ENCODE peak calls at places on chromosomes 4 and X, in four cellular contexts. F, Q, S and G are unnamed samples.

GRCh38 chr4:107824367-107825071 is at the start of gene SGMS2:
- DNase-seq in Q (peak; percentile 44), S (peak; percentile 66), F (peak; percentile 87), G (peak; percentile 86)

GRCh38 chrX:51860679-51861078 is 32.7 kb upstream of the MAGED1 start:
- DNase-seq in F (peak; percentile 42), Q (peak; percentile 7), S (no peak), G (peak; percentile 9)

GRCh38 chr4:52889778-52890400 is 27.8 kb downstream of the RASL11B start:
- DNase-seq in F (no peak), S (no peak), Q (no peak), G (no peak)

GRCh38 chr4:93384211-93384610 is 444.3 kb upstream of the ATOH1 start:
- DNase-seq in F (no peak), S (no peak), Q (no peak), G (no peak)

GRCh38 chr4:73620115-73620792 is at the start of gene RASSF6:
- DNase-seq in S (no peak), F (no peak), Q (peak; percentile 34), G (no peak)

GRCh38 chr4:70392057-70392776 is 5.5 kb upstream of the OPRPN start:
- DNase-seq in F (no peak), S (no peak), Q (no peak), G (no peak)

GRCh38 chrX:151974336-151975227 is at the start of gene GABRE:
- DNase-seq in Q (peak; percentile 18), S (peak; percentile 34), F (peak; percentile 60), G (peak; percentile 25)

GRCh38 chrX:281166-281999 is at the start of gene PLCXD1:
- DNase-seq in Q (peak; percentile 26), S (no peak), F (no peak), G (no peak)

GRCh38 chr4:3491681-3492405 is 28.7 kb downstream of the DOK7 start:
- DNase-seq in S (no peak), F (peak; percentile 67), Q (no peak), G (peak; percentile 44)

GRCh38 chrX:21412029-21412428 is 37.8 kb downstream of the CNKSR2 start:
- DNase-seq in F (peak; percentile 17), Q (no peak), S (no peak), G (peak; percentile 3)

GRCh38 chrX:153662266-153662665 is 11.3 kb downstream of the PNCK start:
- DNase-seq in Q (peak; percentile 54), S (peak; percentile 23), F (no peak), G (no peak)

GRCh38 chr4:104163820-104164219 is 330.9 kb downstream of the CXXC4 start:
- DNase-seq in S (no peak), Q (no peak), F (no peak), G (peak; percentile 7)

GRCh38 chrX:112832481-112833095 is 8.0 kb downstream of the AMOT start:
- DNase-seq in S (peak; percentile 36), F (no peak), Q (no peak), G (no peak)

GRCh38 chr4:118967393-118967792 is 78.7 kb downstream of the SYNPO2 start:
- DNase-seq in S (no peak), F (no peak), Q (no peak), G (peak; percentile 65)

GRCh38 chr4:1137063-1137771 is 23.9 kb upstream of the RNF212 start:
- DNase-seq in S (no peak), F (no peak), Q (no peak), G (peak; percentile 33)

GRCh38 chr4:87863486-87863885 is 30.7 kb downstream of the MEPE start:
- DNase-seq in S (no peak), F (no peak), Q (no peak), G (no peak)

GRCh38 chrX:19630228-19630627 is 114.9 kb upstream of the MAP3K15 start:
- DNase-seq in Q (no peak), S (no peak), F (no peak), G (no peak)

GRCh38 chr4:167032876-167033275 is 201.4 kb downstream of the SPOCK3 start:
- DNase-seq in S (no peak), Q (no peak), F (no peak), G (no peak)

GRCh38 chr4:77893451-77893850 is 30.8 kb downstream of the MRPL1 start:
- DNase-seq in F (no peak), Q (no peak), S (no peak), G (no peak)

GRCh38 chr4:101806914-101807313 is 16.4 kb downstream of the BANK1 start:
- DNase-seq in S (no peak), Q (no peak), F (no peak), G (no peak)

GRCh38 chr4:176001171-176002006 is 64.3 kb upstream of the WDR17 start:
- DNase-seq in F (peak; percentile 29), S (peak; percentile 27), Q (peak; percentile 57), G (peak; percentile 11)

GRCh38 chr4:73964862-73965611 is 16.8 kb downstream of the PF4 start:
- DNase-seq in S (no peak), F (peak; percentile 19), Q (peak; percentile 41), G (peak; percentile 16)

GRCh38 chrX:50068293-50068568 is 132.6 kb downstream of the AKAP4 start:
- DNase-seq in F (no peak), Q (no peak), S (no peak), G (no peak)

GRCh38 chr4:25299476-25300203 is 12.9 kb upstream of the ZCCHC4 start:
- DNase-seq in F (no peak), S (no peak), Q (no peak), G (no peak)

GRCh38 chr4:170106899-170107298 is 17.1 kb upstream of the AADAT start:
- DNase-seq in Q (no peak), F (no peak), S (no peak), G (no peak)

GRCh38 chrX:15739886-15740285 is 1.8 kb downstream of the CA5B start:
- DNase-seq in Q (no peak), F (no peak), S (no peak), G (no peak)

GRCh38 chr4:128979934-128980333 is 113.4 kb downstream of the SCLT1 start:
- DNase-seq in S (no peak), F (peak; percentile 45), Q (no peak), G (peak; percentile 28)

GRCh38 chr4:102299708-102300107 is 45.6 kb downstream of the SLC39A8 start:
- DNase-seq in F (peak; percentile 4), S (no peak), Q (peak; percentile 27), G (peak; percentile 58)

GRCh38 chrX:12802741-12803140 is 11.5 kb downstream of the PRPS2 start:
- DNase-seq in Q (no peak), F (no peak), S (no peak), G (no peak)